ENCODE peak calls at places on chromosomes 1 and 21, in seven cellular contexts. Q, F, N, U, J, Y and R are unnamed samples.
A peak's percentile ranks its signal among the peaks of the same experiment; 100 is the strongest.

GRCh38 chr21:38170705-38171682 is 85.8 kb upstream of the KCNJ15 start:
- DNase-seq in U (no peak), J (no peak), N (no peak), Q (no peak), F (peak; percentile 45), Y (no peak), R (no peak)

GRCh38 chr1:213123532-213123931 is 72.5 kb downstream of the RPS6KC1 start:
- DNase-seq in F (peak; percentile 73), Y (no peak), N (no peak), U (peak; percentile 72), J (no peak), Q (no peak), R (no peak)

GRCh38 chr1:216902669-216903388 is 179.6 kb upstream of the ESRRG start:
- DNase-seq in F (no peak), Y (no peak), Q (no peak), N (no peak), U (no peak), J (no peak), R (no peak)

GRCh38 chr1:242673652-242674051 is 149.2 kb upstream of the PLD5 start:
- DNase-seq in U (no peak), Q (no peak), Y (no peak), N (no peak), J (no peak), F (no peak), R (no peak)

GRCh38 chr1:217343907-217344306 is 287.0 kb downstream of the GPATCH2 start:
- DNase-seq in Q (no peak), U (no peak), N (no peak), J (no peak), F (no peak), Y (no peak), R (no peak)

GRCh38 chr1:21325231-21325718 is 35.0 kb upstream of the ECE1 start:
- DNase-seq in Q (no peak), U (no peak), J (no peak), Y (peak; percentile 46), F (no peak), N (no peak), R (no peak)

GRCh38 chr21:26470361-26471115 is 102.5 kb downstream of the CYYR1 start:
- DNase-seq in N (no peak), J (no peak), U (no peak), F (no peak), Y (no peak), Q (no peak), R (no peak)

GRCh38 chr1:39441797-39442196 is 49.6 kb upstream of the BMP8A start:
- DNase-seq in J (no peak), F (no peak), U (no peak), Q (no peak), Y (no peak), N (no peak), R (no peak)

GRCh38 chr1:236837897-236838296 is 42.8 kb downstream of the MTR start:
- DNase-seq in J (no peak), F (no peak), U (no peak), Y (no peak), N (no peak), Q (no peak), R (no peak)

GRCh38 chr1:165383067-165383466 is 26.6 kb upstream of the LMX1A start:
- DNase-seq in F (no peak), J (no peak), Q (peak; percentile 66), Y (peak; percentile 61), N (peak; percentile 42), U (no peak), R (no peak)

GRCh38 chr1:17514776-17515175 is 24.7 kb upstream of the ARHGEF10L start:
- DNase-seq in Y (no peak), U (no peak), J (no peak), N (no peak), F (no peak), Q (no peak), R (no peak)

GRCh38 chr1:156926175-156926574 is 5.7 kb downstream of the LRRC71 start:
- DNase-seq in J (no peak), Y (no peak), F (no peak), N (no peak), U (peak; percentile 86), Q (peak; percentile 31), R (peak; percentile 84)

GRCh38 chr1:71157151-71157550 is 76.3 kb upstream of the ZRANB2 start:
- DNase-seq in U (no peak), Q (no peak), F (no peak), J (no peak), Y (no peak), N (no peak), R (no peak)

GRCh38 chr1:245751111-245751510 is 596.3 kb downstream of the KIF26B start:
- DNase-seq in J (no peak), F (no peak), U (no peak), N (no peak), Q (no peak), Y (no peak), R (no peak)

GRCh38 chr1:6785318-6785712 is at the start of gene CAMTA1:
- DNase-seq in J (no peak), Q (no peak), N (no peak), F (no peak), U (no peak), Y (no peak), R (no peak)
- TF ChIP-seq POLR2A in J (no peak), Q (peak; percentile 70), N (peak; percentile 15), F (no peak), U (no peak), Y (peak; percentile 46), R (no peak)

GRCh38 chr1:117611121-117611601 is 5.3 kb downstream of the TENT5C start:
- DNase-seq in Q (no peak), F (no peak), N (no peak), U (no peak), J (no peak), Y (no peak), R (no peak)
- TF ChIP-seq POLR2A in Q (no peak), F (no peak), N (no peak), U (no peak), J (no peak), Y (no peak), R (no peak)

GRCh38 chr1:1013105-1013921 is at the start of gene ISG15:
- DNase-seq in N (peak; percentile 92), U (peak; percentile 60), J (peak; percentile 80), Q (peak; percentile 89), F (peak; percentile 89), Y (peak; percentile 90), R (peak; percentile 65)
- TF ChIP-seq POLR2A in N (peak; percentile 90), U (peak; percentile 49), J (peak; percentile 74), Q (peak; percentile 41), F (peak; percentile 61), Y (no peak), R (peak; percentile 41)

GRCh38 chr1:32240140-32240951 is 6.7 kb upstream of the FAM167B start:
- DNase-seq in J (no peak), F (peak; percentile 35), Q (peak; percentile 22), Y (peak; percentile 87), U (peak; percentile 58), N (peak; percentile 74), R (no peak)
- TF ChIP-seq POLR2A in J (no peak), F (peak; percentile 58), Q (no peak), Y (peak; percentile 60), U (peak; percentile 77), N (peak; percentile 60), R (no peak)

DNA sequence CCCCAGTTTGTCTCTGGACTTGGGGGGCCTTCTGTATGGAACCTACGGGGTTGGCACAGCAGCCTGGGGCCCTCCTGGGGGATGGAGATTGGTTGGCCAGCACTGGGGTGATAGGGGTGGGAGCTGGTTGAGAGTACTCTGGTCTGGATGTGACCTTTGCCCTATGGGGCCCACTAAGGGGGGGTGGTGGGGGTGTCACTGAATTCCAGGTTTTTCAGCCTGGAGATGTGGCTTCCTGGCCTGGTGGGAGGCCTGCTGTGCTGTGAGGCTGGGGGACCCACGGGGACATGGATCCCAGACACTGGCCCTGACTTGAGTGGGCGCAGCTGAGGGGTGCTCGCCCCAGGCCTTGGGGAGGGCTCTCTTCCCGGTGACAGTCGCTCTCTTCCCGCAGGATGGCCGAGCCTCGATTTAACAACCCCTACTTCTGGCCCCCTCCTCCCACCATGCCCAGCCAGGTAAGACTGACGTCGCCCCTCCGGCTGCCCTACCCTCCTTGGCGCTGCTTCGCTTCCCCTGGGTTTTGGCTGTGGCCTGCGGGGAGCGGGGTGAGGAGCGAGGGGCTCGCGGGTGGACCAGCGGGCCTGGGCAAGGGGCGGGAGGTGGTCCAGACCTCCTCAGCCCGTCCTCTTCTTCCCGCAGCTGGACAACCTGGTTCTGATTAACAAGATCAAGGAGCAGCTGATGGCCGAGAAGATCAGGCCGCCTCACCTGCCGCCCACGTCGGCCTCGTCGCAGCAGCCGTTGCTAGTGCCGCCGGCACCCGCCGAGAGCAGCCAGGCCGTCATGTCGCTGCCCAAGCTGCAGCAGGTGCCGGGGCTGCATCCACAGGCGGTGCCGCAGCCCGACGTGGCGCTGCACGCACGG is 19.6 kb downstream of the ZNF362 start:
- DNase-seq in N (no peak), F (no peak), Y (peak; percentile 29), Q (no peak), J (no peak), U (no peak), R (no peak)
- TF ChIP-seq POLR2A in N (no peak), F (no peak), Y (no peak), Q (no peak), J (no peak), U (no peak), R (no peak)

GRCh38 chr1:163824490-163824889 is 502.7 kb downstream of the NUF2 start:
- DNase-seq in Q (no peak), Y (no peak), N (no peak), J (no peak), U (no peak), F (no peak), R (no peak)
- TF ChIP-seq POLR2A in Q (no peak), Y (no peak), N (no peak), J (no peak), U (no peak), F (no peak), R (no peak)

GRCh38 chr1:192529031-192529755 is 46.4 kb upstream of the RGS1 start:
- DNase-seq in U (no peak), F (peak; percentile 37), Q (no peak), J (no peak), Y (no peak), N (no peak), R (no peak)

GRCh38 chr1:192529811-192530210 is 45.8 kb upstream of the RGS1 start:
- DNase-seq in U (no peak), Y (no peak), J (no peak), F (no peak), Q (no peak), N (no peak), R (no peak)

GRCh38 chr1:192527950-192528349 is 47.6 kb upstream of the RGS1 start:
- DNase-seq in N (no peak), U (no peak), Y (no peak), J (no peak), F (no peak), Q (no peak), R (no peak)

GRCh38 chr1:192535916-192536662 is 39.5 kb upstream of the RGS1 start:
- DNase-seq in Y (no peak), F (no peak), J (no peak), N (no peak), U (no peak), Q (no peak), R (no peak)

GRCh38 chr1:192530254-192530653 is 45.3 kb upstream of the RGS1 start:
- DNase-seq in N (no peak), Y (no peak), U (no peak), J (no peak), F (peak; percentile 61), Q (no peak), R (no peak)
- TF ChIP-seq POLR2A in N (no peak), Y (no peak), U (no peak), J (peak; percentile 49), F (no peak), Q (no peak), R (no peak)